ENCODE peak calls at places on chromosomes 11 and 22, in nine cellular contexts. G, B, R, U, P, L, T, V and H are unnamed samples. For H3K4me1, the result is how much of the 10 kb centered on the place peaks cover.

GRCh38 chr11:103907136-103907535 is 129.3 kb upstream of the DDI1 start:
- DNase-seq in B (no peak), G (no peak), L (no peak), V (no peak), T (no peak), U (no peak), R (no peak), P (no peak), H (no peak)

GRCh38 chr22:35995772-35996171 is 32.9 kb downstream of the RBFOX2 start:
- DNase-seq in T (peak), R (peak), P (peak), U (no peak), B (peak), G (no peak), V (no peak), L (peak), H (no peak)

GRCh38 chr11:21820176-21820575 is 372.7 kb upstream of the ANO5 start:
- DNase-seq in B (no peak), L (no peak), U (no peak), T (no peak), R (no peak), G (no peak), P (peak), V (no peak), H (no peak)

GRCh38 chr11:122661182-122661945 is 5.8 kb downstream of the UBASH3B start:
- DNase-seq in V (peak), P (peak), U (no peak), T (no peak), B (no peak), G (no peak), R (no peak), L (no peak), H (no peak)

GRCh38 chr11:134372961-134373360 is 39.1 kb downstream of the B3GAT1 start:
- DNase-seq in G (no peak), B (no peak), L (no peak), U (no peak), R (no peak), P (no peak), V (no peak), T (peak), H (no peak)

GRCh38 chr22:40408718-40409612 is 38.6 kb downstream of the SGSM3 start:
- DNase-seq in T (peak), L (no peak), G (peak), R (no peak), V (no peak), U (no peak), B (no peak), P (no peak), H (no peak)

GRCh38 chr22:35154937-35155387 is 89.0 kb downstream of the ISX start:
- DNase-seq in T (no peak), U (peak), L (no peak), B (peak), R (peak), V (no peak), G (peak), P (peak), H (peak)

GRCh38 chr11:61310749-61311148 is 15.6 kb upstream of the VWCE start:
- DNase-seq in R (no peak), U (no peak), L (no peak), T (no peak), B (no peak), G (no peak), V (no peak), P (no peak), H (no peak)

GRCh38 chr11:46948378-46949131 is 12.0 kb downstream of the CSTPP1 start:
- DNase-seq in L (no peak), B (no peak), U (peak), T (no peak), R (peak), P (no peak), G (no peak), V (peak), H (no peak)

GRCh38 chr11:29227816-29228215 is 789.0 kb downstream of the KCNA4 start:
- DNase-seq in G (no peak), P (no peak), V (no peak), U (no peak), R (peak), L (no peak), B (no peak), T (no peak), H (no peak)

GRCh38 chr11:36233226-36233625 is 56.0 kb downstream of the COMMD9 start:
- DNase-seq in P (no peak), L (no peak), V (no peak), B (no peak), G (no peak), R (peak), U (no peak), T (no peak), H (no peak)

GRCh38 chr11:129639300-129639699 is 176.3 kb upstream of the TMEM45B start:
- DNase-seq in U (peak), R (peak), G (no peak), B (no peak), V (peak), L (no peak), T (no peak), P (no peak), H (no peak)

GRCh38 chr11:88059326-88059725 is 115.9 kb downstream of the RAB38 start:
- DNase-seq in R (peak), T (no peak), G (no peak), P (no peak), B (no peak), L (no peak), V (no peak), U (no peak), H (no peak)

GRCh38 chr11:36312593-36312990 is 16.5 kb downstream of the PRR5L start:
- DNase-seq in G (no peak), P (no peak), V (no peak), B (no peak), U (peak), R (peak), T (no peak), L (no peak), H (no peak)

GRCh38 chr11:59158206-59159068 is 13.5 kb upstream of the DTX4 start:
- DNase-seq in U (peak), L (no peak), R (peak), V (no peak), G (no peak), T (no peak), B (peak), P (peak), H (no peak)

GRCh38 chr11:44808053-44808753 is 81.4 kb downstream of the TSPAN18 start:
- DNase-seq in L (no peak), T (peak), P (no peak), B (no peak), U (no peak), V (no peak), G (no peak), R (no peak), H (no peak)

GRCh38 chr11:117767071-117767470 is 29.9 kb downstream of the DSCAML1 start:
- DNase-seq in B (no peak), V (no peak), T (no peak), U (no peak), P (no peak), L (no peak), R (no peak), G (no peak), H (no peak)

GRCh38 chr11:117189191-117189940 is 9.8 kb upstream of the TAGLN start:
- DNase-seq in R (no peak), B (no peak), P (no peak), U (no peak), G (peak), L (no peak), T (peak), V (no peak), H (no peak)

GRCh38 chr11:17699157-17700114 is 19.9 kb upstream of the MYOD1 start:
- DNase-seq in G (no peak), V (no peak), T (no peak), B (no peak), L (no peak), U (no peak), R (peak), P (peak), H (no peak)

GRCh38 chr11:70067591-70068341 is 10.4 kb upstream of the ANO1 start:
- DNase-seq in B (no peak), V (no peak), G (no peak), R (no peak), U (no peak), L (no peak), T (peak), P (peak), H (no peak)

GRCh38 chr11:15743244-15743629 is 613.1 kb downstream of the SOX6 start:
- DNase-seq in P (no peak), L (no peak), U (no peak), V (no peak), T (no peak), R (no peak), B (no peak), G (no peak), H (no peak)

GRCh38 chr11:128624269-128625170 is 37.2 kb upstream of the ETS1 start:
- DNase-seq in V (no peak), B (peak), R (no peak), L (no peak), P (no peak), G (peak), U (no peak), T (no peak), H (no peak)

GRCh38 chr22:50011447-50012200 is 941 bp downstream of the IL17REL start:
- DNase-seq in B (no peak), R (no peak), U (no peak), V (no peak), T (peak), G (peak), L (no peak), P (peak), H (no peak)

GRCh38 chr11:46293616-46294015 is 16.2 kb downstream of the CREB3L1 start:
- DNase-seq in T (no peak), R (peak), G (no peak), U (no peak), P (no peak), B (no peak), V (no peak), L (no peak), H (no peak)

GRCh38 chr22:27866136-27867091 is 52.6 kb downstream of the PITPNB start:
- DNase-seq in L (no peak), U (peak), R (peak), B (peak), V (peak), G (no peak), P (no peak), T (no peak), H (no peak)

GRCh38 chr11:116454020-116454645 is 318.7 kb downstream of the BUD13 start:
- DNase-seq in L (no peak), T (no peak), B (peak), G (no peak), P (peak), U (peak), V (peak), R (peak), H (no peak)

GRCh38 chr11:102345923-102346322 is 1.1 kb upstream of the BIRC2 start:
- DNase-seq in V (no peak), B (no peak), P (peak), L (no peak), T (no peak), R (peak), G (no peak), U (peak), H (no peak)

GRCh38 chr11:33373636-33374035 is 116.5 kb downstream of the HIPK3 start:
- DNase-seq in T (no peak), R (no peak), U (no peak), G (no peak), L (no peak), B (no peak), P (no peak), V (no peak), H (no peak)

GRCh38 chr22:23315341-23315917 is 135.1 kb downstream of the BCR start:
- DNase-seq in R (peak), P (peak), L (no peak), B (no peak), V (peak), T (peak), U (peak), G (peak), H (no peak)

GRCh38 chr22:43378011-43378704 is 33.7 kb upstream of the MPPED1 start:
- DNase-seq in B (peak), G (peak), U (no peak), V (no peak), L (no peak), T (peak), R (peak), P (peak), H (no peak)

GRCh38 chr11:126720539-126721235 is 279.9 kb downstream of the KIRREL3 start:
- DNase-seq in L (no peak), T (no peak), U (no peak), R (no peak), V (no peak), B (no peak), P (no peak), G (no peak), H (no peak)

GRCh38 chr11:94149435-94149834 is 20.8 kb downstream of the PANX1 start:
- DNase-seq in R (peak), P (no peak), B (no peak), G (no peak), U (no peak), L (no peak), V (no peak), T (no peak), H (no peak)

GRCh38 chr22:19981171-19981960 is 35.3 kb downstream of the ARVCF start:
- DNase-seq in P (no peak), T (peak), G (no peak), U (no peak), B (no peak), L (no peak), R (no peak), V (no peak), H (no peak)
- H3K4me1 ChIP-seq in P (under half), T (under half), G (under half), U (under half), B (under half), L (under half), R (under half), V (under half), H (under half)

GRCh38 chr11:2741006-2741376 is 41.2 kb upstream of the KCNQ1OT1 start:
- DNase-seq in L (no peak), U (no peak), B (no peak), T (peak), V (no peak), R (no peak), G (peak), P (no peak), H (no peak)
- H3K4me3 ChIP-seq in L (no peak), U (no peak), B (no peak), T (no peak), V (no peak), R (no peak), G (no peak), P (no peak), H (no peak)

GRCh38 chr22:37633693-37634504 is 5.6 kb upstream of the SH3BP1 start:
- DNase-seq in V (no peak), G (peak), R (peak), L (no peak), P (peak), U (no peak), B (peak), T (peak), H (no peak)

GRCh38 chr22:37635157-37635556 is 4.3 kb upstream of the SH3BP1 start:
- DNase-seq in P (no peak), T (no peak), U (no peak), L (no peak), V (no peak), R (no peak), G (no peak), B (no peak), H (no peak)

GRCh38 chr22:37633082-37633692 is 6.3 kb upstream of the SH3BP1 start:
- DNase-seq in G (no peak), T (no peak), B (no peak), L (no peak), P (no peak), U (no peak), V (no peak), R (peak), H (no peak)

GRCh38 chr22:37636186-37636948 is 3.1 kb upstream of the SH3BP1 start:
- DNase-seq in R (peak), U (no peak), B (no peak), V (no peak), G (no peak), L (no peak), P (peak), T (no peak), H (no peak)

GRCh38 chr22:37634505-37635002 is 4.9 kb upstream of the SH3BP1 start:
- DNase-seq in U (no peak), T (no peak), G (no peak), P (peak), L (no peak), R (no peak), B (no peak), V (no peak), H (no peak)
- H3K4me1 ChIP-seq in U (under half), T (under half), G (half or more), P (under half), L (under half), R (under half), B (under half), V (under half), H (under half)

GRCh38 chr11:83073884-83074283 is 2.2 kb upstream of the RAB30 start:
- DNase-seq in L (no peak), B (no peak), T (no peak), V (no peak), U (no peak), P (no peak), G (no peak), R (no peak), H (no peak)
- H3K4me3 ChIP-seq in L (no peak), B (no peak), T (no peak), V (no peak), U (no peak), P (no peak), G (no peak), R (no peak), H (no peak)

DNA sequence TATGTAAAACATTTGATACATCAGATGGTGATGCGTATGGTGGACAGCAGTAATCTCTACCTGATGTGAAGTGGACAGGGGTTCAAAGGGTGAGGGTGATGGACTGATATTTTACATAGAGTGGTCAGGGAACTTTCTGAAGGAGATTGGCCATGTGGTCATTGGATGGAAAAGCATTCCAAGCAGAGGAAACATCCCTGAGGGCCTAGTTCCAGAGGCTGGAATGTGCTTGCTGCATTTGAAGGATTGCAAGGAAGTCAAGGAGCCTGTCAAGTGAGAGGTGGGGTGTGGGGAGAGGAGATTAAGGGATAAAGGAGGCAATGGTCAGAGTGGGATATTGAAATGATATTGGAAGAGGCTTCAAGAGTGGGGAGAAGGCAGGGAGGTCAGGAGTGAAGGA is 151.9 kb upstream of the NTM start:
- DNase-seq in L (no peak), P (peak), V (no peak), G (no peak), R (no peak), B (no peak), U (no peak), T (no peak), H (no peak)
- H3K4me1 ChIP-seq in L (under half), P (under half), V (under half), G (under half), R (under half), B (under half), U (under half), T (under half), H (under half)

GRCh38 chr11:67629386-67630229 is at the start of gene NUDT8:
- DNase-seq in V (no peak), P (peak), U (peak), G (peak), B (peak), L (peak), T (peak), R (peak), H (no peak)

GRCh38 chr11:67627788-67628624 is 1.7 kb downstream of the NUDT8 start:
- DNase-seq in P (peak), V (no peak), G (peak), L (no peak), B (peak), T (peak), R (no peak), U (no peak), H (no peak)

GRCh38 chr11:67627394-67627787 is 2.3 kb downstream of the NUDT8 start:
- DNase-seq in G (no peak), U (no peak), P (no peak), R (no peak), T (peak), L (no peak), V (no peak), B (no peak), H (no peak)

GRCh38 chr11:67630230-67630942 is 649 bp upstream of the NUDT8 start:
- DNase-seq in G (peak), V (peak), P (peak), B (peak), U (peak), T (peak), L (peak), R (peak), H (no peak)

GRCh38 chr11:67628710-67629385 is 889 bp downstream of the NUDT8 start:
- DNase-seq in U (no peak), B (peak), R (no peak), T (peak), L (no peak), G (peak), P (peak), V (no peak), H (no peak)
- H3K4me3 ChIP-seq in U (peak), B (peak), R (peak), T (no peak), L (peak), G (peak), P (no peak), V (no peak), H (no peak)

DNA sequence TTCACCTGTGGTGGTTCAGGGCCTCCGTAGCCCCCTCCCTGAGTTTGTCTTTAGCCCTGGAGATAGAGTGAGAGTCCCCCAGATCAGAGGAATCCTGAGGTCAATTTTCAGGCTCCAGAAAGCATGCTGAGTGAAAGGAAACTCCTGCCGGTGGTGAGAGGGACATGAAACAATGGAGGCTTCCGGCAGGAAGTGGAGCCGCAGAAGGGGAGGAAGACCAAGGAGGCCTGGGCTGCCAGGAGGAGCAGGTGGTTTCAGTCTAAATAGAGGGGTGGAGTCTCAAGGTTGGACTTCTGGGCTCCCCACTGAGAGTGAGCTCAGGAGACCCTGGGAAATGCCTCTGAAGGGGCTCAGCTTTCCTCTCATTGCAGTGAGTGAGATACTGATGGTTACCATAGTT is 10.6 kb downstream of the SLCO2B1 start:
- DNase-seq in R (peak), U (no peak), L (no peak), V (no peak), T (no peak), B (no peak), G (no peak), P (peak), H (no peak)
- H3K4me1 ChIP-seq in R (under half), U (under half), L (under half), V (under half), T (under half), B (under half), G (half or more), P (under half), H (under half)